ENCODE peak calls at places on chromosomes 4 and X, in six cellular contexts. Y is A549, O is HepG2, R is NB4, H is K562, P is GM12878. X is an unnamed sample.

GRCh38 chr4:183492791-183493221 is 12.1 kb upstream of the ING2 start:
- DNase-seq in O (no peak), R (no peak), H (no peak), Y (no peak), P (no peak), X (peak)

GRCh38 chr4:187633245-187633644 is 362.3 kb upstream of the ZFP42 start:
- DNase-seq in H (no peak), O (no peak), Y (no peak), P (no peak), R (no peak), X (no peak)

GRCh38 chr4:123616970-123617392 is 220.4 kb downstream of the SPRY1 start:
- DNase-seq in O (no peak), Y (no peak), R (peak), P (no peak), H (no peak), X (peak)

GRCh38 chr4:142077048-142077447 is 440.7 kb downstream of the IL15 start:
- DNase-seq in P (no peak), O (no peak), H (no peak), R (no peak), Y (no peak), X (no peak)

GRCh38 chrX:3711331-3711917 is 2.0 kb downstream of the PRKX start:
- DNase-seq in Y (no peak), P (peak), H (peak), O (no peak), R (no peak), X (no peak)

GRCh38 chrX:103329991-103330390 is at the start of gene TCEAL7:
- DNase-seq in H (no peak), R (no peak), Y (no peak), P (no peak), O (no peak), X (no peak)

GRCh38 chr4:53537606-53538005 is 53.7 kb downstream of the LNX1 start:
- DNase-seq in P (no peak), H (no peak), R (no peak), O (no peak), Y (no peak), X (peak)

GRCh38 chr4:176054942-176055341 is 10.7 kb upstream of the WDR17 start:
- DNase-seq in Y (no peak), O (no peak), H (no peak), R (no peak), P (no peak), X (no peak)

GRCh38 chr4:1401409-1402020 is 4.7 kb downstream of the NKX1-1 start:
- DNase-seq in P (no peak), H (no peak), Y (no peak), R (no peak), O (no peak), X (no peak)

GRCh38 chr4:55002431-55002830 is 123.0 kb downstream of the KDR start:
- DNase-seq in R (no peak), H (no peak), P (no peak), O (no peak), Y (no peak), X (no peak)

GRCh38 chr4:90030953-90031352 is 96.2 kb upstream of the CCSER1 start:
- DNase-seq in Y (peak), P (no peak), H (no peak), R (no peak), O (no peak), X (peak)

DNA sequence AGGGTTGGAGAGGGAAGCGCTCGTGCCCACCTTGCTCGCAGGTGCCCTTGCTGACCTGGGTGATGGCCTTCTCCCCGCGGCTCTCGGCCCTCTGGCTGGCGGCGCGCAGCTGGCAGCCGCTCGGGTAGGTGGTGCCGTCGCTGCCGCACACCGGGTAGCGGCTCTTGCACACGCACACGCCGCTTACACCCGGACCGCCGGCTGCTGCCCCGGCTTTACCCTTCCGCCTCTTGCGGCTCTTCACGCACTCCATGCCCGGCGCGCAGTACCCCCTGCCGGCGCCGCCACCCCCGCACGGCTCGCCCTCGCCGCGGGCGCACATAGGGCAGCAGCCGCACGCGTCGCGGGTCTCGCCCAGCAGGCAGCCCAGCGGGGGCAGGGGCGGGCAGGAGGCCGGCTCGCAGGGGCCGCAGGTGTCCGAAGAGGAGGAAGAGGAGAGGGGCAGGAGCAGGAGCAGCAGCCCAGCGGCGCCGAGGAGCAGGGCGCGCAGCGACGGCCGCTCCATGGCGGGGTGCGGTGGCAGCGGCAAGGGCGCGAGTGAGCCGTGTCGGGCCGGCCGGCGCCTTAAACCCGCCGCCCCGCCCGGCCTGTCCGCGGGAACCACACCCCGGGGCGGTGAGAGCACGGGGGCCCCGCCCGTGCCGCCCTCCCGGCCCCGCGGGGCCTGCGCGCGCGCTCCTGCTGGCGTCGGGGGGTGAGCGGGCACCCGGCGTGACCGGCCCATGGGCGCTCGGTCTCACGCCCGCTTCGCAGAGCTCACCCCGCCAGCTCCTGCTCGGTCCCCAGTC is at the start of gene IGFBP7:
- DNase-seq in Y (no peak), O (no peak), H (peak), P (no peak), R (peak), X (peak)
- TF ChIP-seq MYC in Y (no peak), O (no peak), H (no peak), P (no peak), R (no peak), X (no peak)

DNA sequence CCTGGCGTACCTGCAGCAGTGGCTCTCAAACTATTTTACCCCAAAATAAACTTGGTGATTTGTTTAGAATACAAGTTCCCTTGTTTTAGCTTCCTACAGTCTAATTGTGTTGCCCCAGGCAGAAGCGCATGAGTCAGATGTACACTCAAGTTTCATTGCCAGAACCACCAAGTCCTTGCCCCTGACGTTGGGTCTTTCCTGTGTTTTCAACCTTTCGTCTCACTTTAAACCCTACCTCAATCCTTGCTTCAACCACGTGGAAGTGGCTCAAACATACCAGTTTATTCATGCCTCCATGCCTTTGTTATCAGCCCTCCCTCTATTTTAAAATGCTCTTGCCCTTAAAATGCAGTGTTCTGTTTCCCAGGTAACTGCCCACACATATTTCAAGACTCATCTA is 66.3 kb upstream of the SLC7A11 start:
- DNase-seq in H (no peak), Y (peak), R (no peak), P (no peak), O (no peak), X (peak)
- TF ChIP-seq MYC in H (no peak), Y (no peak), R (no peak), P (no peak), O (no peak), X (no peak)

GRCh38 chr4:116020141-116020722 is 906.8 kb upstream of the NDST4 start:
- DNase-seq in H (no peak), O (no peak), P (no peak), Y (peak), R (peak), X (no peak)

GRCh38 chr4:116015549-116015948 is 902.1 kb upstream of the NDST4 start:
- DNase-seq in O (no peak), Y (no peak), R (peak), P (no peak), H (no peak), X (no peak)

GRCh38 chr4:116018831-116019230 is 905.4 kb upstream of the NDST4 start:
- DNase-seq in R (no peak), H (no peak), P (no peak), O (no peak), Y (no peak), X (no peak)

GRCh38 chr4:116015062-116015461 is 901.6 kb upstream of the NDST4 start:
- DNase-seq in O (no peak), R (peak), Y (peak), P (no peak), H (no peak), X (no peak)

DNA sequence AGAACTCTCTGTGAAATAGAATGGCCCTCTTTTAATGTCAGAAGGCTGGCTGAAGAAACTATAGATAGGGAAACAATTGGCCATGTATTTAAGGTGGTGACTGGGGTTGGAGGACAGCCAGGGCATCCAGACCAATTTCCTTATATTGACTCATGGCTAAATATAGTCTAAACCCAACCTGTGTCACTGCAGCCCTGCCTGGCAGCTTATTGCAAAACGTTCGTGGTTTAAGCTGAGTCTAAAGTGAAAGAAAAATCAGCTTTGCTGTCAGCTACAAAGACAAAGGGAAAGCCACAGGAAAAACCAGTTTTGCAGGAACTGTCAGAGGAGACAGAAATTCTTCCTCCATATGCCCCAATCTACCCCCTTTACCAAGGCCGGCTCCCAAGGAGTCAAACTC is 902.8 kb upstream of the NDST4 start:
- DNase-seq in Y (no peak), P (no peak), O (no peak), H (no peak), R (peak), X (no peak)
- TF ChIP-seq MYC in Y (no peak), P (no peak), O (no peak), H (no peak), R (no peak), X (no peak)

DNA sequence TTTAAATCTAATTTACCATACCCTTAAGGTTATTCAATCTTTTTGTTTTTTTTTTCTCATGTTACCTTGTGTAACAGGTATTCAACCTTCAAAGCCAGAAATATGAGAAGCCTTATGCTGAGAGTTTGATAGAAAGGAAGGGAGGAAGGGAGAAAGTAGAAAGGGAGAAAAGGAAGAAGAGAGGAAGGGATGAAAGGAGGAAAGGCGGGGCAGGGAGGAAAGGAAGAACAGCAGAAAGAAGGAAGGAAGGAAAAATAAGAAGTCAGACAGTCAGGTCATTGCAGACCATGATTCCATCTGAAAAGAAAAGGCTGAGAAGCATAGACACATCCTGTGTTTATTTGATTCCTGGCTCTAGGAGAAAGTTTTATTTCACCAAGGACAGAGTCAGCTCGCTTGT is 30.9 kb downstream of the RTL9 start:
- DNase-seq in R (no peak), P (no peak), O (no peak), H (no peak), Y (no peak), X (no peak)
- TF ChIP-seq MYC in R (no peak), P (no peak), O (no peak), H (no peak), Y (no peak), X (no peak)

DNA sequence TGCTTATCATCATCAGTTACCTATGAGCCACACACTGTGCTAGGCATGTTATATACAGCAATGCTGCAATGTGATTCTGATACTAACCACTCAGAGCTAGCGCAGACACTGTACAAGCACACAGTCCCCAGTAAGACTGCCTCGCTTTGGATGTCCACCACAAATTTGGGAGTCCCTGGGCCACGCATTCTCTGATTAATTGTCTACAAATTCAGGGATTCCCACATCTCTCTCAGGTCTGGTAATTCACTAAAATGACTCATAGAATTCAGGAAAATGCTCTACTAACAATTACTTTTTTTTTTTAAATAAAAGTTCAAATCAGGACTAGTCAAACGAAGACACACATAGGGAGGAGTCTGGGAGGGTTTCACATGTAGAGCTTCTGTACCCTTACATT is 652.1 kb upstream of the AADAT start:
- DNase-seq in Y (no peak), R (no peak), P (no peak), O (no peak), H (no peak), X (no peak)
- TF ChIP-seq MYC in Y (no peak), R (no peak), P (no peak), O (no peak), H (no peak), X (no peak)

GRCh38 chrX:47644557-47645091 is 5.7 kb downstream of the ELK1 start:
- DNase-seq in P (no peak), R (peak), H (peak), Y (peak), O (no peak), X (no peak)
- TF ChIP-seq MYC in P (no peak), R (no peak), H (no peak), Y (no peak), O (no peak), X (no peak)

GRCh38 chrX:40098264-40099045 is 697 bp upstream of the BCOR start:
- DNase-seq in O (no peak), Y (peak), P (no peak), H (no peak), R (peak), X (peak)

GRCh38 chrX:40096395-40097091 is 1.2 kb downstream of the BCOR start:
- DNase-seq in O (no peak), Y (no peak), R (peak), H (no peak), P (no peak), X (peak)

GRCh38 chrX:40097101-40097491 is 662 bp downstream of the BCOR start:
- DNase-seq in P (no peak), H (no peak), O (no peak), R (peak), Y (no peak), X (no peak)

GRCh38 chrX:40099046-40099968 is 1.5 kb upstream of the BCOR start:
- DNase-seq in P (peak), Y (no peak), R (peak), O (no peak), H (peak), X (no peak)

DNA sequence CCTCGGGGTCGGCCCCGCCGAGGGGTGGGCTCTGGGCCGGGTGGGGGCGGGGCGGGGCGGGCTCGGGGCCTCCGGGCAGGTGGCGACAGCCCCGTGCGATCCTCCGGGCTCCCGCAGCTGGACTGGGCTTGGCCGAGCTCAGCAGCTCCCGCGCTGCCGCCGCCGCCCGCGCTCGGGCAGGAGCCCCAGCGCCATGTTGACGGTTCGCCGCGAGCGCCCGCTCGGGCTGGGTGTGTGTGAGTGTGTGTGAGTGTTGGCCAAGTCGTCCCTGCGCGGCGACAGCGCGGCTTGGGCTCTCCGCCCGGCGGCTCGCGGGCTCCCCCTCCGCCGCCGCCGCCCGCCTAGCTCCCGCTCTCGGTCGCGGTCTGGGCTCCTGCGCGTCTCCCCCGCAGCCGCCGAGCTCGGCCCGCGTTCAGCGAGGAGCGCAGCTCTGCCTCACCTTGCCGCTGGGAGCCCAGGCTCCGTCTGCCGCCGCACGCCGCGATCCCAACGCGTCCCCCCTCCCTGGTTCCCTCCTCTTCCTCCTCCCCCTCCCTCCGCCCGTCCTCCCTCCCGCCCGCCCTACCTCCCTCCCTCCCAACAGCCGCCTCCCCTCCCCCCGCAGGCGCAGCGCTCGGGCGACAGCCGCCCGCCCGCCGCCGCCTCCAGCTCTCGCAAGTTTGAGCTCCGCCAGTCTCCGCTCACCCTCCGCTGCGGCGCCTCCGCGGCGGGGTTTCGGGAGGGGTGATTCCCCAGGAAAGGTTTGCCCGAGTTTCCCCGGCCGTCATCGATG is at the start of gene BCOR:
- DNase-seq in R (peak), Y (peak), O (no peak), P (no peak), H (peak), X (peak)
- TF ChIP-seq MYC in R (peak), Y (no peak), O (no peak), P (no peak), H (peak), X (no peak)

GRCh38 chr4:87584509-87584908 is 23.8 kb upstream of the DSPP start:
- DNase-seq in R (no peak), O (no peak), Y (no peak), H (no peak), P (no peak), X (no peak)

GRCh38 chr4:87592124-87592523 is 16.2 kb upstream of the DSPP start:
- DNase-seq in P (no peak), O (no peak), Y (no peak), H (no peak), R (no peak), X (no peak)

DNA sequence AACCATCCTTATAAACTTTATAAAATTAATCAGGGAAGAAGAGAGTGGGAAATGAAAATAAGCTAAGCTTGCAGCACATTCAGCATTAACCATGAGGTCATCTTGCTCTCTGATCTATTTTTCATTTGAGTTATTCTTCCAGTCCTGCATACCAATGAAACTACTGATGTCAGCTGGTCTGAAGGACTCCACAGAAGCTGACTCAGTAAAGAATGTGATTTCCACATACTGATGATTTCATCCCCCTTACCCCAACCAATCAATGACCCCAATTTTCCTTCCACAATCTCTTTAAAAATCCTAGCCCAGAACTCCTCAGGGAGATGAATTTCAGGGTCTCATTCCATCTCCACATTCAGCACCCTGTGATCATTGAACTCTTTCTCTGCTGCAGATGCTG is 18.8 kb upstream of the DSPP start:
- DNase-seq in P (no peak), H (no peak), R (peak), Y (peak), O (no peak), X (no peak)
- TF ChIP-seq MYC in P (no peak), H (no peak), R (no peak), Y (no peak), O (no peak), X (no peak)